ENCODE peak calls at places on chromosomes 3 and 15, in five cellular contexts. One of them, this sample, is unnamed.

GRCh38 chr3:39531066-39531465 is 63.6 kb downstream of the MOBP start:
- DNase-seq in Daoy: no peak
- DNase-seq in nephron progenitor cell: no peak
- DNase-seq in NCI-H2171 treated with DMSO at 0.1 percent for 48 hours: no peak
- DNase-seq in spleen: no peak
- DNase-seq in this sample: no peak

GRCh38 chr3:177694316-177694715 is 497.0 kb upstream of the TBL1XR1 start:
- DNase-seq in NCI-H2171 treated with DMSO at 0.1 percent for 48 hours: peak; percentile 43
- DNase-seq in spleen: no peak
- DNase-seq in Daoy: no peak
- DNase-seq in nephron progenitor cell: no peak
- DNase-seq in this sample: peak; percentile 9

GRCh38 chr15:70188286-70188685 is 90.6 kb upstream of the TLE3 start:
- DNase-seq in nephron progenitor cell: no peak
- DNase-seq in spleen: no peak
- DNase-seq in NCI-H2171 treated with DMSO at 0.1 percent for 48 hours: no peak
- DNase-seq in Daoy: no peak
- DNase-seq in this sample: no peak

GRCh38 chr3:184168363-184169120 is 6.1 kb upstream of the AP2M1 start:
- DNase-seq in NCI-H2171 treated with DMSO at 0.1 percent for 48 hours: no peak
- DNase-seq in Daoy: peak; percentile 68
- DNase-seq in nephron progenitor cell: no peak
- DNase-seq in spleen: peak; percentile 48
- DNase-seq in this sample: no peak

GRCh38 chr3:13015286-13016082 is 57.7 kb downstream of the IQSEC1 start:
- DNase-seq in NCI-H2171 treated with DMSO at 0.1 percent for 48 hours: no peak
- DNase-seq in nephron progenitor cell: no peak
- DNase-seq in Daoy: no peak
- DNase-seq in spleen: peak; percentile 94
- DNase-seq in this sample: no peak

GRCh38 chr3:103684956-103685355 is 1250.1 kb downstream of the ZPLD1 start:
- DNase-seq in nephron progenitor cell: no peak
- DNase-seq in NCI-H2171 treated with DMSO at 0.1 percent for 48 hours: no peak
- DNase-seq in Daoy: no peak
- DNase-seq in spleen: no peak
- DNase-seq in this sample: no peak

GRCh38 chr15:87736401-87736800 is 520.1 kb downstream of the NTRK3 start:
- DNase-seq in NCI-H2171 treated with DMSO at 0.1 percent for 48 hours: no peak
- DNase-seq in nephron progenitor cell: no peak
- DNase-seq in Daoy: no peak
- DNase-seq in spleen: no peak
- DNase-seq in this sample: no peak

GRCh38 chr3:42839616-42840015 is 30.4 kb downstream of the ACKR2 start:
- DNase-seq in spleen: no peak
- DNase-seq in Daoy: peak; percentile 58
- DNase-seq in NCI-H2171 treated with DMSO at 0.1 percent for 48 hours: peak; percentile 40
- DNase-seq in nephron progenitor cell: peak; percentile 34
- DNase-seq in this sample: peak; percentile 70

GRCh38 chr3:161050929-161051328 is 54.2 kb downstream of the B3GALNT1 start:
- DNase-seq in Daoy: no peak
- DNase-seq in NCI-H2171 treated with DMSO at 0.1 percent for 48 hours: no peak
- DNase-seq in nephron progenitor cell: no peak
- DNase-seq in spleen: no peak
- DNase-seq in this sample: no peak

GRCh38 chr3:80618295-80619256 is 850.8 kb upstream of the ROBO1 start:
- DNase-seq in nephron progenitor cell: no peak
- DNase-seq in spleen: no peak
- DNase-seq in Daoy: no peak
- DNase-seq in NCI-H2171 treated with DMSO at 0.1 percent for 48 hours: no peak
- DNase-seq in this sample: no peak

This sample was measured in HCEC 1CT.